ENCODE peak calls at places on chromosome 16, in four cellular contexts. A is A549, S is GM12878, F is K562. P is an unnamed sample. For H3K4me1, the result is how much of the 10 kb centered on the place peaks cover.

GRCh38 chr16:82070656-82071369 is 35.8 kb downstream of the HSD17B2 start:
- DNase-seq in A (peak), F (no peak), S (no peak), P (no peak)

GRCh38 chr16:25107466-25107792 is 4.1 kb upstream of the LCMT1 start:
- DNase-seq in S (no peak), F (no peak), A (no peak), P (peak)

GRCh38 chr16:48295493-48296281 is 48.3 kb upstream of the ABCC11 start:
- DNase-seq in F (no peak), A (no peak), S (no peak), P (no peak)

GRCh38 chr16:84220851-84221250 is 19.0 kb downstream of the KCNG4 start:
- DNase-seq in A (no peak), F (no peak), S (no peak), P (no peak)

GRCh38 chr16:87945351-87946042 is 5.7 kb upstream of the BANP start:
- DNase-seq in A (peak), S (no peak), F (no peak), P (peak)

GRCh38 chr16:4214215-4214621 is 27.7 kb downstream of the SRL start:
- DNase-seq in S (no peak), F (no peak), A (peak), P (no peak)

GRCh38 chr16:66427871-66428681 is 981 bp downstream of the BEAN1 start:
- DNase-seq in S (no peak), F (no peak), A (no peak), P (peak)

GRCh38 chr16:5045499-5046115 is 11.9 kb upstream of the NAGPA start:
- DNase-seq in S (no peak), A (no peak), F (no peak), P (no peak)

GRCh38 chr16:25478476-25478875 is 213.3 kb upstream of the HS3ST4 start:
- DNase-seq in S (no peak), F (no peak), A (no peak), P (no peak)

GRCh38 chr16:1295465-1295864 is 14.0 kb upstream of the UBE2I start:
- DNase-seq in F (no peak), A (no peak), S (no peak), P (no peak)
- H3K4me1 ChIP-seq in F (under half), A (under half), S (under half), P (under half)

GRCh38 chr16:2514333-2515179 is 804 bp downstream of the ATP6V0C start:
- DNase-seq in A (no peak), S (no peak), F (peak), P (no peak)
- TF ChIP-seq CHD2 in A (no peak), S (no peak), F (no peak), P (no peak)

DNA sequence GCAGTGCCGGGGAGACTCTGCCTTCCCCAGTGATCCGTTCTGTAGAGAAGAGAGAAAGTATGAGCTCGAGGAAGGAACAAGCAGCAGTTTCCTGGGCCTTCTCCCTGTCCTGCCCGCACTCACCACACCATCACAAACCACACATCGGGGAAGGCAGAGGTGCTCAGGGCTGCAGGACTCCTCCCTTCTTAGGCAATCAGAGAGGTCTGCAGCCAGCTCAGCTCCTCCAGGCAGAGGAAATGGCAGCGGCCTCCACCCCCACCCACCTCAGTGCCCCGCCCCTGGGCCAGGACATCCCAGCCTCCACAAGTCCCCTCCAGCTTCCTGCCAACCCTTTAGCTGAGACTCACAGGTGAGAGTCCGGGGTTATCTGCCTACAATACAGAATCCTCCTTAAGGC is 2.0 kb downstream of the ZNF319 start:
- DNase-seq in A (peak), S (no peak), F (peak), P (no peak)
- H3K4me1 ChIP-seq in A (half or more), S (under half), F (under half), P (under half)

GRCh38 chr16:71203631-71204030 is 26.9 kb downstream of the HYDIN start:
- DNase-seq in S (no peak), F (no peak), A (no peak), P (no peak)
- TF ChIP-seq CHD2 in S (no peak), F (no peak), A (no peak), P (no peak)